ENCODE peak calls at places on chromosomes 7 and 10, in five cellular contexts. One of them, this sample, is unnamed.

GRCh38 chr10:129470103-129470851 is 3.2 kb downstream of the MGMT start:
- DNase-seq in tibial nerve: no peak
- DNase-seq in A549: no peak
- DNase-seq in left ventricle myocardium inferior: no peak
- DNase-seq in tibial artery: no peak
- DNase-seq in this sample: no peak

GRCh38 chr10:6840093-6840763 is 260.2 kb upstream of the PRKCQ start:
- DNase-seq in left ventricle myocardium inferior: no peak
- DNase-seq in tibial artery: no peak
- DNase-seq in tibial nerve: no peak
- DNase-seq in A549: no peak
- DNase-seq in this sample: no peak

GRCh38 chr10:103281753-103282152 is 4.8 kb downstream of the INA start:
- DNase-seq in tibial nerve: no peak
- DNase-seq in tibial artery: no peak
- DNase-seq in A549: no peak
- DNase-seq in left ventricle myocardium inferior: no peak
- DNase-seq in this sample: no peak

GRCh38 chr7:140683657-140684056 is 10.9 kb downstream of the ADCK2 start:
- DNase-seq in tibial nerve: no peak
- DNase-seq in left ventricle myocardium inferior: no peak
- DNase-seq in A549: no peak
- DNase-seq in tibial artery: no peak
- DNase-seq in this sample: no peak

GRCh38 chr10:125256026-125256425 is 95.7 kb upstream of the CTBP2 start:
- DNase-seq in tibial artery: no peak
- DNase-seq in left ventricle myocardium inferior: no peak
- DNase-seq in A549: no peak
- DNase-seq in tibial nerve: no peak
- DNase-seq in this sample: no peak

GRCh38 chr10:89494068-89494467 is 41.3 kb downstream of the SLC16A12 start:
- DNase-seq in tibial artery: no peak
- DNase-seq in A549: no peak
- DNase-seq in left ventricle myocardium inferior: no peak
- DNase-seq in tibial nerve: no peak
- DNase-seq in this sample: no peak

GRCh38 chr10:98023024-98023423 is 7.4 kb downstream of the CRTAC1 start:
- DNase-seq in tibial nerve: no peak
- DNase-seq in tibial artery: no peak
- DNase-seq in left ventricle myocardium inferior: no peak
- DNase-seq in A549: no peak
- DNase-seq in this sample: no peak

GRCh38 chr10:62244785-62245595 is 23.7 kb downstream of the RTKN2 start:
- DNase-seq in left ventricle myocardium inferior: no peak
- DNase-seq in A549: no peak
- DNase-seq in tibial nerve: peak; percentile 75
- DNase-seq in tibial artery: no peak
- DNase-seq in this sample: peak; percentile 50

GRCh38 chr10:59879363-59879935 is 26.9 kb downstream of the CCDC6 start:
- DNase-seq in tibial nerve: no peak
- DNase-seq in A549: no peak
- DNase-seq in tibial artery: no peak
- DNase-seq in left ventricle myocardium inferior: no peak
- DNase-seq in this sample: no peak

GRCh38 chr7:94206295-94206694 is 188.4 kb upstream of the COL1A2 start:
- DNase-seq in tibial nerve: no peak
- DNase-seq in tibial artery: no peak
- DNase-seq in A549: no peak
- DNase-seq in left ventricle myocardium inferior: no peak
- DNase-seq in this sample: no peak

GRCh38 chr7:104963378-104963990 is 50.5 kb upstream of the KMT2E start:
- DNase-seq in left ventricle myocardium inferior: no peak
- DNase-seq in tibial nerve: no peak
- DNase-seq in tibial artery: no peak
- DNase-seq in A549: no peak
- DNase-seq in this sample: no peak

GRCh38 chr7:131040467-131040932 is 287.2 kb upstream of the MKLN1 start:
- DNase-seq in tibial artery: peak; percentile 63
- DNase-seq in left ventricle myocardium inferior: no peak
- DNase-seq in tibial nerve: peak; percentile 92
- DNase-seq in A549: peak; percentile 58
- DNase-seq in this sample: peak; percentile 69

GRCh38 chr7:66627151-66627681 is 1.5 kb upstream of the KCTD7 start:
- DNase-seq in tibial nerve: peak; percentile 25
- DNase-seq in A549: no peak
- DNase-seq in left ventricle myocardium inferior: no peak
- DNase-seq in tibial artery: no peak
- DNase-seq in this sample: no peak

GRCh38 chr10:86730227-86730626 is 26.2 kb upstream of the BMPR1A start:
- DNase-seq in left ventricle myocardium inferior: peak; percentile 59
- DNase-seq in tibial artery: peak; percentile 58
- DNase-seq in A549: no peak
- DNase-seq in tibial nerve: peak; percentile 50
- DNase-seq in this sample: no peak

GRCh38 chr7:156218544-156219306 is 406.5 kb upstream of the SHH start:
- DNase-seq in tibial nerve: no peak
- DNase-seq in A549: no peak
- DNase-seq in tibial artery: no peak
- DNase-seq in left ventricle myocardium inferior: no peak
- DNase-seq in this sample: peak; percentile 25

GRCh38 chr7:98286093-98286525 is 4.6 kb downstream of the BRI3 start:
- DNase-seq in left ventricle myocardium inferior: peak; percentile 63
- DNase-seq in A549: no peak
- DNase-seq in tibial artery: peak; percentile 85
- DNase-seq in tibial nerve: peak; percentile 87
- DNase-seq in this sample: peak; percentile 77

GRCh38 chr7:149753370-149754233 is 19.8 kb downstream of the ZNF467 start:
- DNase-seq in tibial artery: no peak
- DNase-seq in tibial nerve: no peak
- DNase-seq in left ventricle myocardium inferior: no peak
- DNase-seq in A549: peak; percentile 73
- DNase-seq in this sample: no peak

GRCh38 chr10:68156373-68157185 is 47.3 kb downstream of the MYPN start:
- DNase-seq in A549: peak; percentile 35
- DNase-seq in tibial artery: peak; percentile 72
- DNase-seq in left ventricle myocardium inferior: no peak
- DNase-seq in tibial nerve: peak; percentile 93
- DNase-seq in this sample: peak; percentile 55

GRCh38 chr7:134593530-134594392 is 44.9 kb downstream of the AKR1B15 start:
- DNase-seq in left ventricle myocardium inferior: peak; percentile 76
- DNase-seq in A549: peak; percentile 63
- DNase-seq in tibial nerve: peak; percentile 77
- DNase-seq in tibial artery: peak; percentile 79
- DNase-seq in this sample: peak; percentile 81

GRCh38 chr10:117240105-117240729 is 697 bp upstream of the SLC18A2 start:
- DNase-seq in tibial artery: no peak
- DNase-seq in left ventricle myocardium inferior: no peak
- DNase-seq in tibial nerve: no peak
- DNase-seq in A549: no peak
- DNase-seq in this sample: no peak

GRCh38 chr7:157010588-157011332 is at the start of gene MNX1:
- DNase-seq in tibial artery: no peak
- DNase-seq in left ventricle myocardium inferior: peak; percentile 51
- DNase-seq in A549: peak; percentile 96
- DNase-seq in tibial nerve: no peak
- DNase-seq in this sample: no peak

GRCh38 chr10:42970451-42971250 is 106.2 kb upstream of the RET start:
- DNase-seq in tibial artery: no peak
- DNase-seq in tibial nerve: no peak
- DNase-seq in A549: no peak
- DNase-seq in left ventricle myocardium inferior: no peak
- DNase-seq in this sample: peak; percentile 37

GRCh38 chr7:151014950-151015349 is 9.3 kb downstream of the ATG9B start:
- DNase-seq in tibial nerve: no peak
- DNase-seq in left ventricle myocardium inferior: no peak
- DNase-seq in tibial artery: no peak
- DNase-seq in A549: no peak
- DNase-seq in this sample: no peak

GRCh38 chr10:118395919-118396318 is 53.8 kb upstream of the FAM204A start:
- DNase-seq in tibial nerve: no peak
- DNase-seq in left ventricle myocardium inferior: no peak
- DNase-seq in A549: no peak
- DNase-seq in tibial artery: no peak
- DNase-seq in this sample: no peak

GRCh38 chr7:114976666-114977065 is 54.8 kb downstream of the MDFIC start:
- DNase-seq in tibial nerve: no peak
- DNase-seq in left ventricle myocardium inferior: no peak
- DNase-seq in A549: no peak
- DNase-seq in tibial artery: no peak
- DNase-seq in this sample: no peak

GRCh38 chr7:89003619-89003956 is 208.1 kb upstream of the TEX47 start:
- DNase-seq in left ventricle myocardium inferior: no peak
- DNase-seq in A549: no peak
- DNase-seq in tibial artery: no peak
- DNase-seq in tibial nerve: no peak
- DNase-seq in this sample: no peak
- H3K4me3 ChIP-seq in left ventricle myocardium inferior: peak overlapping the region; percentile 39
- H3K4me3 ChIP-seq in A549: no peak overlapping the region
- H3K4me3 ChIP-seq in tibial artery: no peak overlapping the region
- H3K4me3 ChIP-seq in tibial nerve: no peak overlapping the region
- H3K4me3 ChIP-seq in this sample: no peak overlapping the region

GRCh38 chr10:44463511-44464121 is 78.7 kb upstream of the CXCL12 start:
- DNase-seq in A549: no peak
- DNase-seq in tibial artery: no peak
- DNase-seq in left ventricle myocardium inferior: no peak
- DNase-seq in tibial nerve: no peak
- DNase-seq in this sample: no peak

GRCh38 chr10:44465430-44466115 is 80.7 kb upstream of the CXCL12 start:
- DNase-seq in left ventricle myocardium inferior: no peak
- DNase-seq in tibial artery: no peak
- DNase-seq in tibial nerve: no peak
- DNase-seq in A549: no peak
- DNase-seq in this sample: no peak

GRCh38 chr10:44466236-44466635 is 81.3 kb upstream of the CXCL12 start:
- DNase-seq in left ventricle myocardium inferior: no peak
- DNase-seq in tibial artery: no peak
- DNase-seq in tibial nerve: no peak
- DNase-seq in A549: no peak
- DNase-seq in this sample: no peak

GRCh38 chr10:44462338-44462914 is 77.5 kb upstream of the CXCL12 start:
- DNase-seq in left ventricle myocardium inferior: no peak
- DNase-seq in tibial nerve: no peak
- DNase-seq in A549: no peak
- DNase-seq in tibial artery: no peak
- DNase-seq in this sample: no peak

DNA sequence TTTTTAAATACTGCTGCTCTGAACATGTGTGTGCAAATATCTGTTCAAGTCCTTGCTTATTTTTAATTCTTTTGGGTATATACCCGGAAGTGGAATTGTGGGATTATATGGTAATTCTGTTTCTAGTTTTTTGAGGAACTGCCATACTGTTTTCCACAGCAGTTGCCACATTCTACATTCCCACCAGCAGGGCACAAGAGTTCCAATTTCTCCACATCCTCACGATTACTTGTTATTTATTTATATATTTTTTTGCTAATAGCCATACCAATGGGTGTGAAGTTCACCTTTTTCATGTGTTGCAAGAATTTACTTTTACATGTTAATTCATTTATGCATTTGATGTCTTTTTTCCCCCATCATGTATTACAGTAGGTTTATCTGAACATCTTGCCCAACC is 79.6 kb upstream of the CXCL12 start:
- DNase-seq in left ventricle myocardium inferior: no peak
- DNase-seq in tibial artery: no peak
- DNase-seq in tibial nerve: no peak
- DNase-seq in A549: no peak
- DNase-seq in this sample: no peak
- H3K27ac ChIP-seq in left ventricle myocardium inferior: no peak overlapping the region
- H3K27ac ChIP-seq in tibial artery: no peak overlapping the region
- H3K27ac ChIP-seq in tibial nerve: no peak overlapping the region
- H3K27ac ChIP-seq in A549: no peak overlapping the region
- H3K27ac ChIP-seq in this sample: no peak overlapping the region

GRCh38 chr10:34716234-34716633 is 98.9 kb downstream of the PARD3 start:
- DNase-seq in tibial nerve: no peak
- DNase-seq in tibial artery: no peak
- DNase-seq in A549: no peak
- DNase-seq in left ventricle myocardium inferior: no peak
- DNase-seq in this sample: no peak
- H3K4me1 ChIP-seq in tibial nerve: peaks cover 13% of the 10 kb centered on the region
- H3K4me1 ChIP-seq in tibial artery: peaks cover 16% of the 10 kb centered on the region
- H3K4me1 ChIP-seq in A549: peaks cover 78% of the 10 kb centered on the region
- H3K4me1 ChIP-seq in left ventricle myocardium inferior: peaks cover 66% of the 10 kb centered on the region
- H3K4me1 ChIP-seq in this sample: peaks cover 75% of the 10 kb centered on the region

DNA sequence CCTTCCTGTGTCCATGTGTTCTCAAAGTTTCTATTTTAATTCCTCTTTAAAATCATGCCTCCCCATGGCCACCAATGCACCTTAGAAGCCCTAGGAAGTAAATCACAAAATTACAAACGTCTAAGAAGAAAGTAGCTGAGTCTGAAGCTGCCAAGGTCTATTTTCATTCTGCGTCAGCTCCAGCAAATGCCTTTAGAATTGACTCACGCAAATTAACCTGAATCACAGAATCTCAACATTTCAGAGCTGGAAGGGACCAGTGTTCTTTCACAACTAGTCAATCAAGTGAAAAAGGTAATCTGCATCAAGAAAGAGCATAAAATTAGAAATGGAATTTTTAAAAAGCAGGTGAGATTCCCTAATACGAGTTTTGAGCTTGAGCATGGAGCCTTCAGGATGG is 1017.6 kb downstream of the SORCS3 start:
- DNase-seq in A549: no peak
- DNase-seq in tibial nerve: no peak
- DNase-seq in left ventricle myocardium inferior: no peak
- DNase-seq in tibial artery: no peak
- DNase-seq in this sample: no peak
- H3K4me3 ChIP-seq in A549: no peak overlapping the region
- H3K4me3 ChIP-seq in tibial nerve: no peak overlapping the region
- H3K4me3 ChIP-seq in left ventricle myocardium inferior: no peak overlapping the region
- H3K4me3 ChIP-seq in tibial artery: no peak overlapping the region
- H3K4me3 ChIP-seq in this sample: no peak overlapping the region

GRCh38 chr10:104868231-104868630 is 227.1 kb downstream of the SORCS3 start:
- DNase-seq in A549: no peak
- DNase-seq in tibial nerve: no peak
- DNase-seq in tibial artery: no peak
- DNase-seq in left ventricle myocardium inferior: no peak
- DNase-seq in this sample: no peak
- H3K27ac ChIP-seq in A549: no peak overlapping the region
- H3K27ac ChIP-seq in tibial nerve: no peak overlapping the region
- H3K27ac ChIP-seq in tibial artery: no peak overlapping the region
- H3K27ac ChIP-seq in left ventricle myocardium inferior: no peak overlapping the region
- H3K27ac ChIP-seq in this sample: no peak overlapping the region

DNA sequence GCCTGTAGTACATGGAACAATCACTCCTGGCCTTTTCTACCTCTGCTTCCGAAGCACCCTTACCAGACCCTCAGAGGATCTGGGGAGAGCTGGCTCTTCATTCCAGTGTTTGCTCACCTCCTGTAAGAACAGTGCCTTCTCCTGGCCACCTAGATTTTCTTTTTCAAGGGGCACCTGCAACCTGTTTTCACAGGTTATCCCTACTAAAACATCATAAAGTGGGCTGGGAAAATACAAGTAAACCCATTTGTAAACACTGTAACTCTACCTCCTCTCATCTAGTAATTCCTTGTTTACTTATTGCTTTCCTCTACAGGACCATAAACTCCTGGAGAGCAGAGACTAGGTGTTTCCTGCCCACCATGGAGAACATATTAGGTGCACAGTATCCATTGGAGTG is 1.1 kb downstream of the PIK3AP1 start:
- DNase-seq in tibial artery: no peak
- DNase-seq in tibial nerve: no peak
- DNase-seq in left ventricle myocardium inferior: no peak
- DNase-seq in A549: no peak
- DNase-seq in this sample: no peak
- H3K4me1 ChIP-seq in tibial artery: peaks cover 16% of the 10 kb centered on the region
- H3K4me1 ChIP-seq in tibial nerve: no peaks in the 10 kb centered on the region
- H3K4me1 ChIP-seq in left ventricle myocardium inferior: peaks cover 14% of the 10 kb centered on the region
- H3K4me1 ChIP-seq in A549: no peaks in the 10 kb centered on the region
- H3K4me1 ChIP-seq in this sample: peaks cover 11% of the 10 kb centered on the region